ENCODE peak calls at places on chromosomes 6 and 20, in nine cellular contexts. E is NCI-H2081; C is NCI-H1105; J is HCT116; U is adrenal gland; T is OCI-LY7; K is effector memory CD4-positive, alpha-beta T cell; A is osteocyte; D is activated CD8-positive, alpha-beta memory T cell treated with anti-CD3 and anti-CD28 coated beads for 48 hours. F is an unnamed sample.

GRCh38 chr6:118562959-118563358 is 14.9 kb downstream of the PLN start:
- DNase-seq in D (no peak), A (no peak), C (no peak), K (no peak), U (no peak), E (no peak), J (no peak), T (no peak), F (no peak)

GRCh38 chr20:57703013-57703412 is 6.8 kb downstream of the PMEPA1 start:
- DNase-seq in U (no peak), C (no peak), A (no peak), D (no peak), E (no peak), T (peak), K (no peak), J (no peak), F (peak)

GRCh38 chr6:3540980-3541379 is 84.1 kb upstream of the SLC22A23 start:
- DNase-seq in U (no peak), T (no peak), A (peak), E (no peak), K (no peak), C (no peak), D (no peak), J (no peak), F (peak)

GRCh38 chr6:136987526-136987925 is 57.2 kb downstream of the IL20RA start:
- DNase-seq in C (no peak), A (no peak), D (no peak), J (no peak), K (no peak), E (peak), U (no peak), T (no peak), F (no peak)

GRCh38 chr6:152750694-152751093 is at the start of gene VIP:
- DNase-seq in J (no peak), E (no peak), A (no peak), D (no peak), U (no peak), T (peak), K (no peak), C (no peak), F (peak)

GRCh38 chr6:33277663-33278391 is 904 bp downstream of the B3GALT4 start:
- DNase-seq in K (no peak), U (no peak), T (peak), E (no peak), A (no peak), C (no peak), D (no peak), J (no peak), F (peak)

GRCh38 chr6:149452062-149452939 is 32.5 kb downstream of the ZC3H12D start:
- DNase-seq in A (no peak), D (no peak), E (no peak), C (no peak), T (no peak), K (no peak), U (no peak), J (no peak), F (no peak)

GRCh38 chr6:150298676-150299075 is 70.1 kb upstream of the IYD start:
- DNase-seq in A (no peak), J (no peak), D (no peak), U (no peak), C (no peak), K (no peak), E (no peak), T (no peak), F (no peak)

GRCh38 chr20:25390538-25391528 is at the start of gene ABHD12:
- DNase-seq in A (peak), D (peak), T (peak), J (peak), E (peak), U (peak), K (peak), C (peak), F (peak)

GRCh38 chr20:584375-585301 is 25.5 kb downstream of the TCF15 start:
- DNase-seq in D (no peak), U (no peak), C (no peak), J (peak), K (no peak), E (no peak), T (peak), A (no peak), F (peak)

GRCh38 chr20:50312682-50313187 is 122.1 kb downstream of the CEBPB start:
- DNase-seq in U (peak), E (no peak), J (no peak), A (no peak), C (no peak), T (no peak), D (no peak), K (no peak), F (no peak)

GRCh38 chr6:137417411-137417810 is 76.8 kb downstream of the OLIG3 start:
- DNase-seq in K (no peak), E (no peak), U (no peak), J (no peak), C (no peak), T (no peak), D (no peak), A (no peak), F (no peak)

GRCh38 chr6:57324538-57324937 is 7.1 kb downstream of the PRIM2 start:
- DNase-seq in E (no peak), A (no peak), T (peak), D (no peak), C (peak), K (no peak), U (no peak), J (no peak), F (no peak)

F was measured in RPMI8226.